ENCODE peak calls at places on chromosomes 12 and 14, in six cellular contexts. One of them, this sample, is unnamed. For H3K4me1, the result is how much of the 10 kb centered on the place peaks cover.

GRCh38 chr12:124524231-124524925 is 43.0 kb downstream of the NCOR2 start:
- DNase-seq in psoas muscle: no peak
- DNase-seq in colonic mucosa: no peak
- DNase-seq in gastrocnemius medialis: no peak
- DNase-seq in left lung: no peak
- DNase-seq in lower lobe of right lung: no peak
- DNase-seq in this sample: no peak

GRCh38 chr12:68118096-68118755 is 41.3 kb downstream of the IFNG start:
- DNase-seq in psoas muscle: no peak
- DNase-seq in colonic mucosa: no peak
- DNase-seq in gastrocnemius medialis: no peak
- DNase-seq in left lung: no peak
- DNase-seq in lower lobe of right lung: no peak
- DNase-seq in this sample: no peak

GRCh38 chr12:89525002-89525823 is 617 bp upstream of the GALNT4 start:
- DNase-seq in psoas muscle: peak
- DNase-seq in colonic mucosa: peak
- DNase-seq in gastrocnemius medialis: peak
- DNase-seq in left lung: peak
- DNase-seq in lower lobe of right lung: peak
- DNase-seq in this sample: peak

GRCh38 chr14:70000601-70001000 is 121.4 kb downstream of the SMOC1 start:
- DNase-seq in psoas muscle: no peak
- DNase-seq in colonic mucosa: no peak
- DNase-seq in gastrocnemius medialis: no peak
- DNase-seq in left lung: no peak
- DNase-seq in lower lobe of right lung: no peak
- DNase-seq in this sample: no peak

GRCh38 chr12:56916996-56917333 is 17.2 kb downstream of the SDR9C7 start:
- DNase-seq in psoas muscle: no peak
- DNase-seq in colonic mucosa: no peak
- DNase-seq in gastrocnemius medialis: no peak
- DNase-seq in left lung: no peak
- DNase-seq in lower lobe of right lung: no peak
- DNase-seq in this sample: no peak

GRCh38 chr12:119179335-119180021 is 747 bp downstream of the HSPB8 start:
- DNase-seq in psoas muscle: peak
- DNase-seq in colonic mucosa: no peak
- DNase-seq in gastrocnemius medialis: peak
- DNase-seq in left lung: peak
- DNase-seq in lower lobe of right lung: no peak
- DNase-seq in this sample: no peak

GRCh38 chr14:55221968-55222367 is 30.6 kb upstream of the DLGAP5 start:
- DNase-seq in psoas muscle: no peak
- DNase-seq in colonic mucosa: no peak
- DNase-seq in gastrocnemius medialis: no peak
- DNase-seq in left lung: no peak
- DNase-seq in lower lobe of right lung: no peak
- DNase-seq in this sample: no peak

GRCh38 chr12:203462-204260 is 10.3 kb downstream of the SLC6A12 start:
- DNase-seq in psoas muscle: no peak
- DNase-seq in colonic mucosa: no peak
- DNase-seq in gastrocnemius medialis: no peak
- DNase-seq in left lung: no peak
- DNase-seq in lower lobe of right lung: no peak
- DNase-seq in this sample: no peak

GRCh38 chr12:67320614-67321305 is 51.6 kb downstream of the CAND1 start:
- DNase-seq in psoas muscle: no peak
- DNase-seq in colonic mucosa: no peak
- DNase-seq in gastrocnemius medialis: no peak
- DNase-seq in left lung: no peak
- DNase-seq in lower lobe of right lung: no peak
- DNase-seq in this sample: no peak

GRCh38 chr12:915090-915489 is 34.4 kb downstream of the RAD52 start:
- DNase-seq in psoas muscle: no peak
- DNase-seq in colonic mucosa: no peak
- DNase-seq in gastrocnemius medialis: no peak
- DNase-seq in left lung: no peak
- DNase-seq in lower lobe of right lung: no peak
- DNase-seq in this sample: no peak

GRCh38 chr12:67649165-67650126 is 901 bp downstream of the DYRK2 start:
- DNase-seq in psoas muscle: peak
- DNase-seq in colonic mucosa: peak
- DNase-seq in gastrocnemius medialis: peak
- DNase-seq in left lung: peak
- DNase-seq in lower lobe of right lung: peak
- DNase-seq in this sample: peak

GRCh38 chr12:78898416-78898815 is 33.8 kb downstream of the SYT1 start:
- DNase-seq in psoas muscle: no peak
- DNase-seq in colonic mucosa: no peak
- DNase-seq in gastrocnemius medialis: no peak
- DNase-seq in left lung: no peak
- DNase-seq in lower lobe of right lung: no peak
- DNase-seq in this sample: no peak

GRCh38 chr12:49283541-49284429 is 11.2 kb upstream of the PRPH start:
- DNase-seq in psoas muscle: no peak
- DNase-seq in colonic mucosa: no peak
- DNase-seq in gastrocnemius medialis: no peak
- DNase-seq in left lung: no peak
- DNase-seq in lower lobe of right lung: no peak
- DNase-seq in this sample: no peak
- TF ChIP-seq CTCF in psoas muscle: no peak
- TF ChIP-seq CTCF in colonic mucosa: no peak
- TF ChIP-seq CTCF in gastrocnemius medialis: no peak
- TF ChIP-seq CTCF in left lung: no peak
- TF ChIP-seq CTCF in lower lobe of right lung: no peak
- TF ChIP-seq CTCF in this sample: no peak

GRCh38 chr14:102927346-102927877 is 4.9 kb downstream of the AMN start:
- DNase-seq in psoas muscle: no peak
- DNase-seq in colonic mucosa: peak
- DNase-seq in gastrocnemius medialis: no peak
- DNase-seq in left lung: peak
- DNase-seq in lower lobe of right lung: peak
- DNase-seq in this sample: peak
- H3K4me3 ChIP-seq in psoas muscle: no peak
- H3K4me3 ChIP-seq in colonic mucosa: peak
- H3K4me3 ChIP-seq in gastrocnemius medialis: no peak
- H3K4me3 ChIP-seq in left lung: peak
- H3K4me3 ChIP-seq in lower lobe of right lung: peak
- H3K4me3 ChIP-seq in this sample: peak

GRCh38 chr14:93045965-93046695 is 69.6 kb downstream of the ITPK1 start:
- DNase-seq in psoas muscle: no peak
- DNase-seq in colonic mucosa: peak
- DNase-seq in gastrocnemius medialis: no peak
- DNase-seq in left lung: no peak
- DNase-seq in lower lobe of right lung: no peak
- DNase-seq in this sample: peak

GRCh38 chr14:93048843-93049242 is 66.9 kb downstream of the ITPK1 start:
- DNase-seq in psoas muscle: no peak
- DNase-seq in colonic mucosa: no peak
- DNase-seq in gastrocnemius medialis: no peak
- DNase-seq in left lung: no peak
- DNase-seq in lower lobe of right lung: no peak
- DNase-seq in this sample: no peak

GRCh38 chr14:93046696-93047050 is 69.1 kb downstream of the ITPK1 start:
- DNase-seq in psoas muscle: no peak
- DNase-seq in colonic mucosa: no peak
- DNase-seq in gastrocnemius medialis: no peak
- DNase-seq in left lung: no peak
- DNase-seq in lower lobe of right lung: no peak
- DNase-seq in this sample: no peak

GRCh38 chr14:93047661-93048060 is 68.1 kb downstream of the ITPK1 start:
- DNase-seq in psoas muscle: no peak
- DNase-seq in colonic mucosa: no peak
- DNase-seq in gastrocnemius medialis: peak
- DNase-seq in left lung: no peak
- DNase-seq in lower lobe of right lung: no peak
- DNase-seq in this sample: peak

DNA sequence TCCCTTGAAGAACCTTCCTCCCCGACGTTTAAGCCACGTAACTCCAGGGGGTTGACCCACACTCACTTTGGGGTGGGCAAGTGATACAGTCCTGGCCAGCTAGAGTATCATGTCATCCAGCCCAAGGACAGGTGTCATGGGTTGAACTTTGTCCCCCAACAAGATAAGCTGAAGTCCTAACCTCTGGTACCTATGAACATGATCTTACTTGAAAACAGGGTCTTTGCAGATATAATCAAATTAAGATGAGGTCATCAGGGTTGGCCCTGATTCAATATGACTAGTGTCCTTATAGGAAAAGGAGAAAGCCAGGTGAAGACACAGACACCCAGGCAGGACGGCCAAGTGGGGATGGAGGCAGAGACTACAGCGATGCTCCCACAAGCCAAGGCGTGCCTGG is 68.5 kb downstream of the ITPK1 start:
- DNase-seq in psoas muscle: no peak
- DNase-seq in colonic mucosa: no peak
- DNase-seq in gastrocnemius medialis: no peak
- DNase-seq in left lung: no peak
- DNase-seq in lower lobe of right lung: no peak
- DNase-seq in this sample: no peak
- H3K4me1 ChIP-seq in psoas muscle: under half
- H3K4me1 ChIP-seq in colonic mucosa: half or more
- H3K4me1 ChIP-seq in gastrocnemius medialis: half or more
- H3K4me1 ChIP-seq in left lung: under half
- H3K4me1 ChIP-seq in lower lobe of right lung: half or more
- H3K4me1 ChIP-seq in this sample: half or more

DNA sequence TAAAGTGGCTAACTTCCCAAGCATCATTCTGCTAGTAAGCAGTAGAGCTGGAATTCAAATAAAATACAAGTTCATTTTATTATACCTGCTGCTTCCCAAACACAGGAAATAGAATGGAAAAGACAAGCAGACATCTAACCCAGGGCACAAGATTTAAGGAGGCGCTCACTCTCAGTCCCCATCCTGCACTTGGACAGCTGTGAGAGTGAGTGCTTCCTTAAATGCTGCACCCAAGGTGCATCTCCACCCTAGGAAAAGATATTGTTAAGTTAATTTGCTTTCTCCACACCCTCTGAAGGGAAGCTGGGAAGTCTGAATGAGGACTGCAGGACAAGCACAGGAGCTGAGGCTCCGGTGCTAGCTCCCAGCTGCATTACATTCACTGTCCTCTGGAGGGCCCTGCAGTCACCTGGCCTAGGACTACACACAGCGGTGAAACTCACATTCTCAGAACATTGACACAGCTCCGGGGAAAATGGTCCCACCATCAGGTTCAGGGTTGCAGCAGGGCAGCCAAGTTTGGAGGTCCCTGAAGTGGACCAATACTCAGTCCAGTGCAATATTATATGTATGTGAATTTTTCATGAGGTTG is 14.2 kb downstream of the HEBP1 start:
- DNase-seq in psoas muscle: no peak
- DNase-seq in colonic mucosa: peak
- DNase-seq in gastrocnemius medialis: no peak
- DNase-seq in left lung: no peak
- DNase-seq in lower lobe of right lung: no peak
- DNase-seq in this sample: no peak
- TF ChIP-seq CTCF in psoas muscle: peak
- TF ChIP-seq CTCF in colonic mucosa: peak
- TF ChIP-seq CTCF in gastrocnemius medialis: peak
- TF ChIP-seq CTCF in left lung: peak
- TF ChIP-seq CTCF in lower lobe of right lung: peak
- TF ChIP-seq CTCF in this sample: peak

DNA sequence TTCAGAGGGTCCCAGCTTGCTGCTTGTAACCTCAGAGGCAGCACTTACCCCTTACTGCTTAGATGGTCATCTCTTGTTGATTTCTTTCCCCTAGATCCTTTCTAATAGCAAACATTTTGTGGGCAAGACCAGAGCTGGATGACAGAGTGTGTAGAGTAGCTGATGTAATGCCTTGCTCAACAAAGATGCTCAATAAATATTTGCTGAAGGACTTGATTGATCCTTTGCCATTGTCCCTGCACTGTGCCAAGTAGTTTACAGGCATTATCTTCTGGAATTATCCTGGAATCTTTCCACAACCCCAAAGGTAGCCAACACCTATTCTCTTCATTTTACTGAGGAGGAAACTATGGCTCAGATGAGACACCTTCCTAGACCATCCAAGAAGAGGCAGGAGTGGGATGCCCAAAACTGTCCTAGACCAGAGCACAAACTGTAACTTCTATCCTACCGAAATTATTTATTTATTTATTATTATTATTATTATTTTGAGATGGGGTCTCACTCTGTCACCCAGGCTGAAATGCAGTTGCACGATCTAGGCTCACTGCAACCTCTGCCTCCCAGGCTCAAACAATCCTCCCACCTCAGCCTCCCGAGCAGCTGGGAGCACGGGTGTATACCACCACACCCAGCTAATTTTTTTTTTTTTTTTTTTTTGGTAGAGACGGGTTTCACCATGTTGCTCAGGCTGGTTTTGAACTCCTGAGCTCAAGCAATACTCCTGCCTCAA is 1.4 kb downstream of the MMAB start:
- DNase-seq in psoas muscle: no peak
- DNase-seq in colonic mucosa: no peak
- DNase-seq in gastrocnemius medialis: no peak
- DNase-seq in left lung: no peak
- DNase-seq in lower lobe of right lung: peak
- DNase-seq in this sample: no peak
- H3K4me3 ChIP-seq in psoas muscle: peak
- H3K4me3 ChIP-seq in colonic mucosa: no peak
- H3K4me3 ChIP-seq in gastrocnemius medialis: no peak
- H3K4me3 ChIP-seq in left lung: peak
- H3K4me3 ChIP-seq in lower lobe of right lung: peak
- H3K4me3 ChIP-seq in this sample: no peak

GRCh38 chr14:22587247-22587646 is 1.8 kb downstream of the DAD1 start:
- DNase-seq in psoas muscle: no peak
- DNase-seq in colonic mucosa: no peak
- DNase-seq in gastrocnemius medialis: no peak
- DNase-seq in left lung: no peak
- DNase-seq in lower lobe of right lung: no peak
- DNase-seq in this sample: no peak
- H3K4me1 ChIP-seq in psoas muscle: half or more
- H3K4me1 ChIP-seq in colonic mucosa: under half
- H3K4me1 ChIP-seq in gastrocnemius medialis: under half
- H3K4me1 ChIP-seq in left lung: under half
- H3K4me1 ChIP-seq in lower lobe of right lung: half or more
- H3K4me1 ChIP-seq in this sample: under half

GRCh38 chr12:30134229-30134628 is 350.5 kb upstream of the TMTC1 start:
- DNase-seq in psoas muscle: no peak
- DNase-seq in colonic mucosa: no peak
- DNase-seq in gastrocnemius medialis: no peak
- DNase-seq in left lung: no peak
- DNase-seq in lower lobe of right lung: no peak
- DNase-seq in this sample: no peak
- TF ChIP-seq CTCF in psoas muscle: no peak
- TF ChIP-seq CTCF in colonic mucosa: no peak
- TF ChIP-seq CTCF in gastrocnemius medialis: no peak
- TF ChIP-seq CTCF in left lung: no peak
- TF ChIP-seq CTCF in lower lobe of right lung: no peak
- TF ChIP-seq CTCF in this sample: no peak

DNA sequence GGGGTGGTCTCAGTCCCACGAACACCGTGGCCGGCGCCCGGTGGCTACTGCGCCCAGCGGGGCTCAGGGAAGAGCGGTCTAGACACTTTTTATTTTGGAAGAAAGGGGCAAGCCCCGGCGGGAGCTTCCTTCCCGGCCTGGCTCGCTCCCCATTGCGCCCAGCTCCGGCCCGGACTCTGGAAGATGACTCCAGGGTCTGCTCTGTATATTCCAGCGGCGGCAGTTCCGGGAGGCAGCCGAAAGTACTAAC is 225.1 kb upstream of the CRY1 start:
- DNase-seq in psoas muscle: no peak
- DNase-seq in colonic mucosa: no peak
- DNase-seq in gastrocnemius medialis: no peak
- DNase-seq in left lung: no peak
- DNase-seq in lower lobe of right lung: peak
- DNase-seq in this sample: no peak
- H3K4me3 ChIP-seq in psoas muscle: peak
- H3K4me3 ChIP-seq in colonic mucosa: peak
- H3K4me3 ChIP-seq in gastrocnemius medialis: peak
- H3K4me3 ChIP-seq in left lung: peak
- H3K4me3 ChIP-seq in lower lobe of right lung: peak
- H3K4me3 ChIP-seq in this sample: peak

GRCh38 chr14:64721899-64722298 is 17.7 kb downstream of the PLEKHG3 start:
- DNase-seq in psoas muscle: no peak
- DNase-seq in colonic mucosa: no peak
- DNase-seq in gastrocnemius medialis: no peak
- DNase-seq in left lung: peak
- DNase-seq in lower lobe of right lung: no peak
- DNase-seq in this sample: no peak
- H3K4me1 ChIP-seq in psoas muscle: under half
- H3K4me1 ChIP-seq in colonic mucosa: half or more
- H3K4me1 ChIP-seq in gastrocnemius medialis: under half
- H3K4me1 ChIP-seq in left lung: under half
- H3K4me1 ChIP-seq in lower lobe of right lung: half or more
- H3K4me1 ChIP-seq in this sample: half or more